ENCODE peak calls at places on chromosomes 4 and X, in seven cellular contexts. A, X, I, B, T, Z and U are unnamed samples.

GRCh38 chrX:153999359-154000037 is 20.2 kb downstream of the IRAK1 start:
- ATAC-seq in Z (no peak), X (no peak), A (no peak), T (no peak), I (no peak), B (no peak), U (no peak)

GRCh38 chr4:86961103-86961502 is 26.3 kb downstream of the AFF1 start:
- ATAC-seq in Z (peak), T (no peak), I (no peak), B (no peak), X (no peak), A (peak), U (no peak)

GRCh38 chr4:185086053-185086452 is 57.0 kb upstream of the SLC25A4 start:
- ATAC-seq in Z (no peak), A (no peak), X (no peak), B (no peak), I (no peak), T (no peak), U (no peak)

GRCh38 chrX:19616959-19617358 is 101.7 kb upstream of the MAP3K15 start:
- ATAC-seq in Z (no peak), I (no peak), B (no peak), A (no peak), T (no peak), X (no peak), U (no peak)

GRCh38 chrX:134158821-134159512 is 78.0 kb upstream of the CCDC160 start:
- ATAC-seq in X (no peak), I (no peak), A (no peak), B (no peak), T (no peak), Z (no peak), U (no peak)

GRCh38 chr4:112515278-112516075 is 503 bp downstream of the NEUROG2 start:
- ATAC-seq in Z (peak), T (peak), A (peak), I (peak), B (peak), X (peak), U (peak)

GRCh38 chrX:41397228-41397627 is 49.9 kb upstream of the NYX start:
- ATAC-seq in B (no peak), Z (no peak), I (no peak), X (no peak), T (no peak), A (no peak), U (no peak)

GRCh38 chr4:184427093-184427492 is 47.3 kb downstream of the IRF2 start:
- ATAC-seq in B (no peak), I (no peak), X (no peak), T (no peak), Z (no peak), A (no peak), U (no peak)

GRCh38 chrX:51006068-51006467 is 95.5 kb downstream of the BMP15 start:
- ATAC-seq in T (no peak), B (no peak), A (no peak), X (no peak), Z (no peak), I (no peak), U (no peak)

GRCh38 chr4:54277691-54278090 is 48.6 kb downstream of the PDGFRA start:
- ATAC-seq in X (peak), Z (peak), B (no peak), A (no peak), I (no peak), T (no peak), U (peak)

GRCh38 chrX:131677655-131678628 is 134.1 kb downstream of the OR13H1 start:
- ATAC-seq in Z (peak), T (peak), I (peak), B (no peak), X (no peak), A (peak), U (no peak)

GRCh38 chr4:5706486-5707290 is 1.7 kb downstream of the EVC2 start:
- ATAC-seq in B (no peak), I (no peak), T (no peak), X (no peak), A (no peak), Z (peak), U (no peak)

GRCh38 chrX:139844163-139844562 is 88.7 kb downstream of the ATP11C start:
- ATAC-seq in X (no peak), Z (peak), A (no peak), I (peak), T (no peak), B (no peak), U (no peak)

GRCh38 chr4:174707897-174708296 is 121.2 kb downstream of the GLRA3 start:
- ATAC-seq in X (no peak), A (no peak), B (peak), Z (no peak), T (no peak), I (no peak), U (no peak)

GRCh38 chrX:67544281-67544680 is 460 bp downstream of the AR start:
- ATAC-seq in T (no peak), X (peak), A (peak), I (peak), B (peak), Z (no peak), U (peak)

GRCh38 chrX:155108427-155108826 is 37.1 kb downstream of the BRCC3 start:
- ATAC-seq in T (no peak), A (no peak), I (no peak), B (no peak), Z (no peak), X (no peak), U (no peak)

GRCh38 chr4:122797405-122798094 is 29.1 kb upstream of the FGF2 start:
- ATAC-seq in A (peak), X (no peak), T (no peak), B (no peak), I (no peak), Z (no peak), U (no peak)

GRCh38 chr4:175253184-175253902 is 335.2 kb downstream of the ADAM29 start:
- ATAC-seq in A (peak), X (no peak), I (no peak), T (no peak), Z (peak), B (no peak), U (no peak)

GRCh38 chr4:37568494-37568893 is 117.7 kb downstream of the RELL1 start:
- ATAC-seq in Z (peak), T (no peak), A (no peak), X (no peak), B (no peak), I (no peak), U (no peak)

GRCh38 chr4:27474691-27475090 is 614.0 kb downstream of the STIM2 start:
- ATAC-seq in Z (no peak), A (no peak), T (no peak), B (no peak), I (no peak), X (no peak), U (no peak)

GRCh38 chr4:96093057-96093456 is 253.2 kb downstream of the PDHA2 start:
- ATAC-seq in B (no peak), I (peak), Z (no peak), A (no peak), X (peak), T (no peak), U (no peak)

GRCh38 chrX:151825927-151826471 is 86.7 kb upstream of the MAGEA4 start:
- ATAC-seq in Z (no peak), I (no peak), B (peak), T (no peak), A (peak), X (peak), U (peak)

GRCh38 chr4:180101348-180102083 is 2141.7 kb upstream of the TENM3 start:
- ATAC-seq in Z (no peak), I (no peak), A (no peak), B (no peak), X (no peak), T (peak), U (no peak)

GRCh38 chr4:54625391-54625790 is 32.4 kb upstream of the KIT start:
- ATAC-seq in B (peak), I (no peak), T (no peak), A (no peak), X (no peak), Z (no peak), U (peak)

GRCh38 chr4:154720123-154720522 is 23.7 kb upstream of the LRAT start:
- ATAC-seq in B (no peak), A (no peak), Z (peak), T (no peak), I (no peak), X (no peak), U (no peak)

GRCh38 chr4:70778888-70779422 is 57.2 kb downstream of the RUFY3 start:
- ATAC-seq in T (no peak), B (peak), A (no peak), Z (no peak), X (peak), I (peak), U (peak)

GRCh38 chr4:187606581-187606980 is 389.0 kb upstream of the ZFP42 start:
- ATAC-seq in A (peak), B (peak), I (peak), Z (peak), X (no peak), T (peak), U (no peak)

GRCh38 chr4:123386608-123387007 is 10.0 kb upstream of the SPRY1 start:
- ATAC-seq in X (peak), Z (no peak), B (peak), I (no peak), T (no peak), A (no peak), U (no peak)

GRCh38 chr4:163681208-163681821 is 186.8 kb downstream of the TMA16 start:
- ATAC-seq in I (peak), Z (peak), B (no peak), T (peak), A (peak), X (peak), U (no peak)

GRCh38 chrX:141760761-141761160 is 62.2 kb upstream of the SPANXD start:
- ATAC-seq in X (no peak), B (no peak), T (no peak), Z (no peak), I (no peak), A (no peak), U (no peak)

GRCh38 chrX:108415891-108416290 is 22.3 kb downstream of the COL4A6 start:
- ATAC-seq in I (no peak), X (no peak), B (no peak), A (no peak), Z (no peak), T (no peak), U (no peak)

GRCh38 chrX:42973321-42973720 is 195.4 kb upstream of the PPP1R2C start:
- ATAC-seq in X (no peak), Z (no peak), A (no peak), T (no peak), B (no peak), I (no peak), U (no peak)

GRCh38 chr4:99134586-99134985 is 9.5 kb downstream of the ADH4 start:
- ATAC-seq in T (no peak), A (no peak), B (no peak), I (no peak), Z (no peak), X (no peak), U (no peak)

GRCh38 chr4:110516106-110516922 is 40.4 kb downstream of the ENPEP start:
- ATAC-seq in Z (peak), X (peak), B (peak), T (peak), A (peak), I (peak), U (peak)

GRCh38 chrX:136814847-136815634 is 34.3 kb upstream of the ARHGEF6 start:
- ATAC-seq in T (peak), B (peak), Z (no peak), A (no peak), X (no peak), I (peak), U (no peak)

GRCh38 chrX:135520022-135520552 is 373 bp upstream of the INTS6L start:
- ATAC-seq in T (no peak), X (no peak), Z (no peak), B (no peak), I (no peak), A (no peak), U (peak)

GRCh38 chrX:135522132-135522530 is 1.7 kb downstream of the INTS6L start:
- ATAC-seq in B (no peak), T (no peak), X (peak), I (no peak), A (no peak), Z (no peak), U (no peak)

GRCh38 chrX:135518161-135518560 is 2.3 kb upstream of the INTS6L start:
- ATAC-seq in X (no peak), T (no peak), B (no peak), A (no peak), Z (no peak), I (no peak), U (no peak)

GRCh38 chrX:135522878-135523693 is 2.6 kb downstream of the INTS6L start:
- ATAC-seq in I (no peak), X (no peak), T (no peak), Z (no peak), A (no peak), B (no peak), U (no peak)

DNA sequence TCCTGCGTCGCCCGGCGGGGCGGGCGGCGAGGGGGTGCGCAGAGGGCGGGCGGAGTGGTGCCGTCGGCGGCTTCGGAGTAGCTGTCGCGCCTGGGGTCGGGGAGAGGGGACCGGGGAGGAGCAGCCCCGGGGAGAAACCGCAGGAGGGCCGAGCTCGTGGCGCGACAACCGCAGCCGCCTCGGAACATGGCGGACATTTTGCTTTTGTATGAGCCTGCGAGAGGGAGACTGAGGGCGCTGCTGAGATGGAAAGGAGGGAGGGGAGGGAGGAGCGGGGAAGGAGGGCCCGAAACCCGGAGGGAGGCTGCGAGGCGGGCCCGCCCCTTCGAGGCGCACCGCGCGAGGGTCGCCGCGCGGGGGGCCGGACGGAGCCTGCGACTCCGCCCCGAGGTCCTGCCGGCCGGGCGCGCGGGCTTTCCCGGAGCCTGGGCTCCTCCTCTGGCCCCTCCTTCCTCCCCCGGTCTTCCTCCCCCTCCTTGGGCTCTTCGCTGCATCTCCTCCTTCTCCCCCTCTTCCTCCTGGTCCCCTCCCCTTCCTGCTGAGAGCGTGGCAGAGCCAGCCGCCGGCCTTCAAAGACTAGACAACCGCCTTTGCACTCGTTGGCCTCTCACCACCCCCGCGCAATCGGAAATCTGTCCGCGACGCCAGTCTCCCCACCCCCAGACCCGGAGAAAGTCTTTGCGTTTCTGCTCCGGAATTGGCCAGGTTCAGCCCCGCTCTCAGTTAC is 1.1 kb downstream of the INTS6L start:
- ATAC-seq in T (no peak), X (peak), A (peak), I (peak), B (peak), Z (peak), U (peak)
- TF ChIP-seq POLR2A in T (no peak), X (peak), A (peak), I (peak), B (peak), Z (peak), U (peak)

DNA sequence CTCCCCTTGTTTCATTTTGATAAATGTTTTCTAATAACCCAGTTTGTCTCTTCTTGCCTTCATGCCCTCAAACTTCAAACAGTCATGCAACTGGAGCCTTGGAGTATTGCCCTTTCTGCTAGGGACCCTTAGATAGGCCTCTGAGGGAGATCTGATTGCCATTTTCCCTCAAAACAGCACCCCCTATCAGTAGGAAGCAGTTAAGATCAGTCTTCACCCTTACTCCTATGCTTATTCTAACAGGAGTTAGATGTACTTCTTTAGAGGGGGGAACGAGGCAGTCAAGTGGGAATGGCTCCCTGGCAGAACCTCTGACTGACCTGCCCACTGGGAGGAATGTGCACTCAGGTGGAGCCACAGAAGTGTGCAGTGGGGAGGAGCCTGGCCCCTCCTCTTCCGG is 74.1 kb downstream of the FAM47A start:
- ATAC-seq in A (no peak), T (no peak), X (no peak), Z (no peak), B (no peak), I (no peak), U (no peak)
- H3K27ac ChIP-seq in A (no peak), T (no peak), X (no peak), Z (no peak), B (no peak), I (no peak), U (no peak)

GRCh38 chr4:101785476-101785875 is 5.1 kb upstream of the BANK1 start:
- ATAC-seq in B (no peak), X (no peak), Z (no peak), T (no peak), I (no peak), A (no peak), U (no peak)
- TF ChIP-seq POLR2A in B (no peak), X (no peak), Z (no peak), T (no peak), I (no peak), A (no peak), U (no peak)

DNA sequence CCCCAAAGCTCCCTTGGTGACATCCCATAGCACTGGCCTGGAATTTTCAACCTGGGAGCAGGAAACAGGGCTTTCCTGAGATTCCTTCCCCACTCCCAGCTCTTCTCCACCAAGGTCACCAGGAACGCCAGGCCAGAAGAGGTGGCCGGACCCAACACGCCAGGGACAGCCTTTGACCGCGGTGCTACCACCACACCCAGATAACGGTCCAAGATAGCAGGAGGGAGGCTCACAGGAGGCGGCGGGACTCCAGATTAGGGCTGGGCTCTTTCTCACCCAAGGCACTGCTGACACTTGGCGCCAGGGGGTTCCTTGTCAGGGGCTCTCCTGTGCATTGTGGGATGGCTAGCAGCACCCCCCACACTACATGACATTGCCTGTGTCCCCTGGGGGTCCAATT is 22.9 kb downstream of the ZFYVE28 start:
- ATAC-seq in Z (no peak), T (no peak), A (no peak), X (no peak), B (no peak), I (no peak), U (no peak)
- H3K27ac ChIP-seq in Z (no peak), T (no peak), A (no peak), X (no peak), B (no peak), I (no peak), U (no peak)

GRCh38 chrX:135520553-135521404 is at the start of gene INTS6L:
- ATAC-seq in A (peak), X (peak), B (peak), I (peak), Z (peak), T (peak), U (peak)
- TF ChIP-seq POLR2A in A (no peak), X (peak), B (peak), I (peak), Z (peak), T (no peak), U (peak)